ENCODE peak calls at places on chromosome X, in eight cellular contexts. Q is tibial nerve, E is left lung, Y is fibroblast of the aortic adventitia, F is NB4, I is HFF-Myc, W is AG04449, U is psoas muscle. V is an unnamed sample.

GRCh38 chrX:84336646-84337045 is 148.6 kb upstream of the RPS6KA6 start:
- DNase-seq in Q (no peak), E (no peak), Y (no peak), F (no peak), I (no peak), W (peak), U (no peak), V (no peak)

GRCh38 chrX:141341743-141342142 is 99.4 kb upstream of the SPANXC start:
- DNase-seq in Q (no peak), E (no peak), Y (no peak), F (no peak), I (no peak), W (no peak), U (no peak), V (no peak)

GRCh38 chrX:44872319-44872816 is 620 bp upstream of the KDM6A start:
- DNase-seq in Q (peak), E (peak), Y (no peak), F (no peak), I (no peak), W (no peak), U (no peak), V (peak)

GRCh38 chrX:119134466-119134865 is 6.9 kb upstream of the KIAA1210 start:
- DNase-seq in Q (no peak), E (no peak), Y (no peak), F (no peak), I (no peak), W (no peak), U (no peak), V (no peak)

GRCh38 chrX:118971552-118971951 is 2.9 kb upstream of the LONRF3 start:
- DNase-seq in Q (no peak), E (no peak), Y (no peak), F (no peak), I (no peak), W (no peak), U (no peak), V (no peak)

GRCh38 chrX:101550825-101551767 is 749 bp downstream of the ARMCX1 start:
- DNase-seq in Q (peak), E (peak), Y (peak), F (no peak), I (no peak), W (no peak), U (peak), V (peak)

GRCh38 chrX:107626916-107627315 is 1.4 kb upstream of the PRPS1 start:
- DNase-seq in Q (no peak), E (no peak), Y (no peak), F (no peak), I (no peak), W (no peak), U (no peak), V (no peak)

GRCh38 chrX:103098488-103098887 is 5.5 kb upstream of the NXF3 start:
- DNase-seq in Q (no peak), E (no peak), Y (no peak), F (no peak), I (no peak), W (no peak), U (no peak), V (no peak)

GRCh38 chrX:70166601-70167590 is 10.4 kb upstream of the DGAT2L6 start:
- DNase-seq in Q (no peak), E (no peak), Y (peak), F (peak), I (peak), W (peak), U (no peak), V (no peak)

GRCh38 chrX:7985568-7985967 is 58.4 kb upstream of the PNPLA4 start:
- DNase-seq in Q (no peak), E (no peak), Y (no peak), F (peak), I (no peak), W (no peak), U (no peak), V (no peak)

GRCh38 chrX:115690554-115691216 is 129.7 kb downstream of the PLS3 start:
- DNase-seq in Q (peak), E (no peak), Y (peak), F (peak), I (peak), W (no peak), U (no peak), V (peak)

GRCh38 chrX:19866626-19867410 is 20.6 kb downstream of the SH3KBP1 start:
- DNase-seq in Q (no peak), E (no peak), Y (no peak), F (peak), I (no peak), W (no peak), U (no peak), V (no peak)

GRCh38 chrX:72003811-72004750 is 93.4 kb downstream of the NHSL2 start:
- DNase-seq in Q (peak), E (no peak), Y (peak), F (peak), I (peak), W (no peak), U (peak), V (peak)

GRCh38 chrX:137119049-137119448 is 85.3 kb upstream of the GPR101 start:
- DNase-seq in Q (no peak), E (no peak), Y (no peak), F (no peak), I (no peak), W (no peak), U (no peak), V (no peak)

GRCh38 chrX:37348237-37349130 is 680 bp upstream of the PRRG1 start:
- DNase-seq in Q (no peak), E (no peak), Y (no peak), F (no peak), I (no peak), W (no peak), U (no peak), V (no peak)

GRCh38 chrX:151974336-151975227 is at the start of gene GABRE:
- DNase-seq in Q (peak), E (peak), Y (peak), F (no peak), I (no peak), W (no peak), U (peak), V (peak)

GRCh38 chrX:30586516-30586915 is 8.9 kb upstream of the TASL start:
- DNase-seq in Q (no peak), E (no peak), Y (no peak), F (no peak), I (no peak), W (no peak), U (no peak), V (no peak)

GRCh38 chrX:31268359-31268758 is 196.5 kb upstream of the FTHL17 start:
- DNase-seq in Q (no peak), E (no peak), Y (no peak), F (no peak), I (no peak), W (no peak), U (no peak), V (no peak)

GRCh38 chrX:42188730-42189129 is 265.4 kb upstream of the CASK start:
- DNase-seq in Q (no peak), E (no peak), Y (no peak), F (no peak), I (no peak), W (no peak), U (no peak), V (no peak)

GRCh38 chrX:2967998-2968909 is 38.1 kb upstream of the ARSH start:
- DNase-seq in Q (peak), E (no peak), Y (peak), F (no peak), I (no peak), W (no peak), U (no peak), V (peak)

GRCh38 chrX:135112096-135112729 is 8.1 kb downstream of the ETDB start:
- DNase-seq in Q (no peak), E (no peak), Y (peak), F (peak), I (no peak), W (no peak), U (no peak), V (no peak)

GRCh38 chrX:120463241-120463640 is 5.9 kb downstream of the LAMP2 start:
- DNase-seq in Q (no peak), E (no peak), Y (peak), F (peak), I (no peak), W (no peak), U (no peak), V (no peak)

GRCh38 chrX:41589634-41590270 is 99.0 kb upstream of the GPR34 start:
- DNase-seq in Q (no peak), E (no peak), Y (peak), F (no peak), I (no peak), W (no peak), U (no peak), V (no peak)

GRCh38 chrX:51215266-51215665 is 117.4 kb upstream of the NUDT10 start:
- DNase-seq in Q (no peak), E (no peak), Y (no peak), F (no peak), I (no peak), W (no peak), U (no peak), V (no peak)

GRCh38 chrX:48474127-48474526 is 1.9 kb upstream of the FTSJ1 start:
- DNase-seq in Q (no peak), E (no peak), Y (no peak), F (peak), I (no peak), W (no peak), U (no peak), V (no peak)
- TF ChIP-seq CTCF in Q (no peak), E (no peak), Y (peak), F (peak), I (no peak), W (peak), U (no peak), V (no peak)

DNA sequence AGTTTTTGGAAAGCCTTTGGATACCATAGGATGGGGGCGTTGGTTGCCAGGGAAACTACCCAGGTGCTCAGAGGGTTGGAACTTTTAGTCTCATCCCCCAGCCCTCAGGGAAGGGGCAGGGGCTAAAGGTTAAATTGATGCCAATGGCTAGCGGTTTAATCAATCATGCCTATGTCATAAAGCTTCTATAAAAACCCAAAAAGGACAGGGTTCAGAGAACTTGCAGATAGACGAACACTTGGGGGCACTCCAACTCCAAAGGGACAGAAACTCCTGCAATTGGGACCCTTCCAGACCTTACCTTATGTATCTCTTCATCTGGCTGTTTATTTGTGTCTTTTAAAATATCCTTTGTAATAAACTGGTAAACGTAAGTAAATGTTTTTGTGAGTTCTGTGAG is 30.0 kb upstream of the GPR173 start:
- DNase-seq in Q (no peak), E (no peak), Y (peak), F (no peak), I (no peak), W (no peak), U (no peak), V (no peak)
- TF ChIP-seq CTCF in Q (no peak), E (no peak), Y (no peak), F (no peak), I (no peak), W (no peak), U (no peak), V (no peak)

GRCh38 chrX:17587352-17587751 is 149.9 kb upstream of the SCML1 start:
- DNase-seq in Q (no peak), E (no peak), Y (no peak), F (no peak), I (no peak), W (no peak), U (no peak), V (no peak)

GRCh38 chrX:17592117-17592516 is 145.2 kb upstream of the SCML1 start:
- DNase-seq in Q (no peak), E (no peak), Y (no peak), F (no peak), I (no peak), W (no peak), U (no peak), V (no peak)

GRCh38 chrX:17591741-17592110 is 145.6 kb upstream of the SCML1 start:
- DNase-seq in Q (no peak), E (no peak), Y (peak), F (no peak), I (no peak), W (no peak), U (no peak), V (no peak)

GRCh38 chrX:17588303-17588702 is 149.0 kb upstream of the SCML1 start:
- DNase-seq in Q (no peak), E (no peak), Y (peak), F (no peak), I (no peak), W (no peak), U (no peak), V (no peak)

DNA sequence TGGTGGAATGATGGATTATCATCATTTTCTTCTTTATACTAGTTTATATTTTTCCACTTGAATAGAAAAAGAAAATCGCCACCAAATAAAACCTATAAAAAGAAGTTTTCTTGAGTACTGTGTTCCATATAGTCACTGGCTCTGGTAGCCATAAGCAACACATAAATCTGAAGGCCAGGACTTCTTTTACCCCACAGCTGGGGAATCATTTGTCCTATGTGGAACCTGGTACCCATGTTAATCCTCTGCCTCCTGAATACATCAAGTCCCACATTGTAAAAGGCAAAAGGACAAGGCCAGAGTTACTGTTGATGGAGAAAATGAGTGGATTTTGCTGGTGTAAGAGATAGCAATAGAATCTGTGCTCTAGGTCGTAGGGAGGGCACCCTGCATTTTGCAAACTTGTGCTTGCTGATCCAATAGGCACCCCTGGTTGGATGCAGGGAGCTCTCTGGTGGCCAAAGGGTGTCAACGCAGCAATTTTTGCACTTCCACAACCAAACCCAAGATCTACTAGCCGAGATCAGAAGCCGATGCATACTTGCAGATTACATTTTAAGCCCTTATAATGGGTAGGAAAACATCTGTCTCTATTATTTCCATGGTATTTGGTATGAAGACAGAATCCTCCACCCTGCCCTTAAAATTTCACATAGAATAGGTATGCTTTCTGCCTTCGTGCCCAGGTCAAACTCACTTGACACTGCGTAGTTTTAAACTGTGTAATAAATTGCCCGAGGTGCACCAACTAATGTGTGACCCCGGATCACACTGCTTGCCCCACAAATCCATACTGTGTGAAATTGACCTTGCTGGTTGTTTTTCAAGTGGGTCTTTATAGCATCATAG is 146.2 kb upstream of the SCML1 start:
- DNase-seq in Q (peak), E (no peak), Y (peak), F (peak), I (no peak), W (no peak), U (peak), V (peak)
- TF ChIP-seq CTCF in Q (peak), E (peak), Y (peak), F (peak), I (peak), W (peak), U (peak), V (peak)

DNA sequence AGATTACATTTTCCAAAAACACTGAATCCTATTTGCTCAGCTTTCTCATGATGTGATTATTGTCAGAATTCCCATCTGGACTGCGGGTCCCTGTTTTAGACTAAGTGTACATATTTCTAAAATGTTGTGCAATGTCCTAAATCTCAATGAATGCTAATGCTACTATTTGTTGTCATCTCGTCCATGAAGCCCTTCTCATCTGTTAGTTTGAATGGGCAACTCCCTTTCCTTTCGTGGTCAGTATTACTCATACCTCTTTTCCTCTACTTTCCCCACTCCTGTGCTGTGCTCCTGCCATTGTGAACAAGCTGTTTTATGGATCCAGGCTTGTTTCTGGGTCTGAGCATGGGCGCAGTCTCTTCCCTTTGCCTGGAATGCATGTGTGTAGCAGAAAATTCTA is 91.0 kb downstream of the MID1 start:
- DNase-seq in Q (no peak), E (no peak), Y (peak), F (peak), I (no peak), W (no peak), U (no peak), V (no peak)
- TF ChIP-seq CTCF in Q (no peak), E (no peak), Y (no peak), F (no peak), I (no peak), W (no peak), U (no peak), V (no peak)

GRCh38 chrX:4994855-4995254 is 1233.8 kb downstream of the NLGN4X start:
- DNase-seq in Q (no peak), E (no peak), Y (no peak), F (no peak), I (no peak), W (no peak), U (no peak), V (no peak)
- TF ChIP-seq CTCF in Q (no peak), E (no peak), Y (no peak), F (no peak), I (no peak), W (no peak), U (no peak), V (no peak)

GRCh38 chrX:131747173-131747572 is 203.3 kb downstream of the OR13H1 start:
- DNase-seq in Q (no peak), E (no peak), Y (peak), F (no peak), I (no peak), W (no peak), U (peak), V (no peak)

GRCh38 chrX:131745942-131746489 is 202.1 kb downstream of the OR13H1 start:
- DNase-seq in Q (no peak), E (no peak), Y (no peak), F (no peak), I (no peak), W (no peak), U (no peak), V (no peak)

GRCh38 chrX:131741103-131741581 is 197.3 kb downstream of the OR13H1 start:
- DNase-seq in Q (no peak), E (no peak), Y (peak), F (no peak), I (no peak), W (no peak), U (peak), V (no peak)

GRCh38 chrX:131746491-131746968 is 202.7 kb downstream of the OR13H1 start:
- DNase-seq in Q (no peak), E (no peak), Y (peak), F (no peak), I (no peak), W (no peak), U (peak), V (no peak)
- TF ChIP-seq CTCF in Q (peak), E (no peak), Y (peak), F (no peak), I (no peak), W (no peak), U (peak), V (no peak)